ENCODE peak calls at places on chromosomes 3 and 15, in four cellular contexts. One of them, this sample, is unnamed.
A peak's percentile ranks its signal among the peaks of the same experiment; 100 is the strongest.

GRCh38 chr15:67359431-67360082 is 105.0 kb downstream of the IQCH start:
- DNase-seq in gastrocnemius medialis: no peak
- DNase-seq in heart left ventricle: no peak
- DNase-seq in A549: no peak
- DNase-seq in this sample: no peak

GRCh38 chr3:124258057-124258500 is 266.2 kb upstream of the ROPN1 start:
- DNase-seq in gastrocnemius medialis: no peak
- DNase-seq in heart left ventricle: no peak
- DNase-seq in A549: peak; percentile 23
- DNase-seq in this sample: no peak

GRCh38 chr3:156816091-156816793 is 9.9 kb upstream of the LEKR1 start:
- DNase-seq in gastrocnemius medialis: peak; percentile 20
- DNase-seq in heart left ventricle: peak; percentile 45
- DNase-seq in A549: peak; percentile 50
- DNase-seq in this sample: no peak

GRCh38 chr3:192121921-192122320 is 605.4 kb downstream of the FGF12 start:
- DNase-seq in gastrocnemius medialis: no peak
- DNase-seq in heart left ventricle: no peak
- DNase-seq in A549: no peak
- DNase-seq in this sample: no peak

GRCh38 chr3:87088984-87089841 is 98.3 kb upstream of the VGLL3 start:
- DNase-seq in gastrocnemius medialis: peak; percentile 61
- DNase-seq in heart left ventricle: peak; percentile 73
- DNase-seq in A549: peak; percentile 87
- DNase-seq in this sample: no peak

GRCh38 chr3:44981751-44982150 is 5.7 kb downstream of the EXOSC7 start:
- DNase-seq in gastrocnemius medialis: no peak
- DNase-seq in heart left ventricle: no peak
- DNase-seq in A549: no peak
- DNase-seq in this sample: no peak

GRCh38 chr3:44867421-44868111 is 5.9 kb downstream of the TMEM42 start:
- DNase-seq in gastrocnemius medialis: no peak
- DNase-seq in heart left ventricle: no peak
- DNase-seq in A549: no peak
- DNase-seq in this sample: no peak

GRCh38 chr3:169390310-169390731 is 273.2 kb downstream of the MECOM start:
- DNase-seq in gastrocnemius medialis: no peak
- DNase-seq in heart left ventricle: no peak
- DNase-seq in A549: no peak
- DNase-seq in this sample: no peak

GRCh38 chr3:100777271-100777670 is 68.0 kb downstream of the TFG start:
- DNase-seq in gastrocnemius medialis: no peak
- DNase-seq in heart left ventricle: no peak
- DNase-seq in A549: no peak
- DNase-seq in this sample: no peak

GRCh38 chr3:137509354-137510045 is 254.6 kb upstream of the SOX14 start:
- DNase-seq in gastrocnemius medialis: no peak
- DNase-seq in heart left ventricle: no peak
- DNase-seq in A549: no peak
- DNase-seq in this sample: no peak

GRCh38 chr15:45635191-45635638 is 386 bp downstream of the SQOR start:
- DNase-seq in gastrocnemius medialis: peak; percentile 87
- DNase-seq in heart left ventricle: peak; percentile 79
- DNase-seq in A549: peak; percentile 59
- DNase-seq in this sample: peak; percentile 95

GRCh38 chr15:100256985-100257650 is 84.7 kb downstream of the ADAMTS17 start:
- DNase-seq in gastrocnemius medialis: no peak
- DNase-seq in heart left ventricle: no peak
- DNase-seq in A549: no peak
- DNase-seq in this sample: no peak

GRCh38 chr15:31302029-31302657 is 24.5 kb upstream of the KLF13 start:
- DNase-seq in gastrocnemius medialis: peak; percentile 8
- DNase-seq in heart left ventricle: peak; percentile 9
- DNase-seq in A549: no peak
- DNase-seq in this sample: peak; percentile 55

GRCh38 chr15:101540480-101541239 is 51.2 kb upstream of the PCSK6 start:
- DNase-seq in gastrocnemius medialis: no peak
- DNase-seq in heart left ventricle: peak; percentile 50
- DNase-seq in A549: peak; percentile 27
- DNase-seq in this sample: no peak

GRCh38 chr3:185764168-185764988 is 60.5 kb downstream of the IGF2BP2 start:
- DNase-seq in gastrocnemius medialis: no peak
- DNase-seq in heart left ventricle: no peak
- DNase-seq in A549: no peak
- DNase-seq in this sample: no peak
- H3K27ac ChIP-seq in gastrocnemius medialis: no peak overlapping the region
- H3K27ac ChIP-seq in heart left ventricle: no peak overlapping the region
- H3K27ac ChIP-seq in A549: no peak overlapping the region
- H3K27ac ChIP-seq in this sample: no peak overlapping the region

DNA sequence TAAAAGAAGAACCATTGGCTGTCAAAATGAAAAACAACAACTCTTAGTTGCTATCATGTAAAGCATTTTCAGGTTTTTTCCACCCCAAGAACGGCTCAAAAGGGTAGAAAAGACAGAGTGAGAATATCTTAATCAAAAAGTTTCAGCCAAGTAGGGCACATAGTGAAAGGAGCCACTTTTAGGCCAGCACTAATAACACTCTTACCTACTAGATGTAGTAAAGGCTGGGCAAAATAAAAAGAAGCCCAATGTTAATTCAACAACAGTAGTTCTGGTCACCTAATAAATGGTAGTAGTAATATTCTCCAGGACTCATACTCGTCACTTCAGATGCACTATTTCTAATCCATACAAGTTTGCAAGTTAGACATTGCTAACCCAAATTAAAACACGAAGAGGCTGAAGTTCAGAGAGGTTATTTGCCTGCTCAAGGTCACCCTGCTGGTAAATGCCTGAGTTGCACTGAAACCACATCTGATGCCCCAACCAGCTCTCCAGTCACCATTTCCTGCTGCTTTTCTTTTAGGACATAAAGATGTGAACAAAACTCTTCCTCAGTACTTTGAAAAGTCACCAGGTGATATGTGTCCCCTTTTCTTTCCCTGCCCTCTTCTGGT is 7.5 kb downstream of the GOLIM4 start:
- DNase-seq in gastrocnemius medialis: no peak
- DNase-seq in heart left ventricle: no peak
- DNase-seq in A549: peak; percentile 27
- DNase-seq in this sample: no peak
- TF ChIP-seq CTCF in gastrocnemius medialis: no peak
- TF ChIP-seq CTCF in heart left ventricle: no peak
- TF ChIP-seq CTCF in A549: no peak
- TF ChIP-seq CTCF in this sample: no peak

GRCh38 chr15:34436126-34436955 is 1.3 kb downstream of the GOLGA8A start:
- DNase-seq in gastrocnemius medialis: no peak
- DNase-seq in heart left ventricle: no peak
- DNase-seq in A549: no peak
- DNase-seq in this sample: no peak

GRCh38 chr15:34436956-34437442 is 609 bp downstream of the GOLGA8A start:
- DNase-seq in gastrocnemius medialis: no peak
- DNase-seq in heart left ventricle: peak; percentile 37
- DNase-seq in A549: no peak
- DNase-seq in this sample: no peak

GRCh38 chr15:34435658-34436057 is 1.9 kb downstream of the GOLGA8A start:
- DNase-seq in gastrocnemius medialis: no peak
- DNase-seq in heart left ventricle: no peak
- DNase-seq in A549: no peak
- DNase-seq in this sample: no peak

GRCh38 chr15:34439878-34440277 is 2.3 kb upstream of the GOLGA8A start:
- DNase-seq in gastrocnemius medialis: no peak
- DNase-seq in heart left ventricle: no peak
- DNase-seq in A549: no peak
- DNase-seq in this sample: no peak

GRCh38 chr15:34437687-34438086 is at the start of gene GOLGA8A:
- DNase-seq in gastrocnemius medialis: peak; percentile 65
- DNase-seq in heart left ventricle: peak; percentile 71
- DNase-seq in A549: no peak
- DNase-seq in this sample: no peak
- TF ChIP-seq POLR2A in gastrocnemius medialis: no peak
- TF ChIP-seq POLR2A in heart left ventricle: no peak
- TF ChIP-seq POLR2A in A549: no peak
- TF ChIP-seq POLR2A in this sample: no peak

DNA sequence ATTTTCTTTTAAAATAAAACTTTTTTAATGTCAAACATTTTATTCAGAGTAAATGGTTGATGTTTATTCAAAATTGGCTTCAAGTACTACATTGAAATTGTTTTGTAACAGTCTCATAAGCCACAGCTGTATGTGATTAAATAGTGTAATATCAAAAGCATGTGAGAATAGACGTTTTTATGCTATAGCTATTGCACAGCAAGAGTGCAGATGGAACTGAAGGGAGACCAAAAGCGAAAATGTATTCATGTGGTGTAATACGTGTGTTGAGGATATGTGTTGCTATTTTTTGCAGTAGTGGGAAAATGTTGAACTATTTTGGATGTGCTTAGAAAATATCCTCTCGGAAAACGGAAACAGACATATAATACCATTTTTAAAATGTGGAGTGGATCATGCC is 6.0 kb downstream of the RBMS3 start:
- DNase-seq in gastrocnemius medialis: no peak
- DNase-seq in heart left ventricle: no peak
- DNase-seq in A549: no peak
- DNase-seq in this sample: no peak
- H3K27ac ChIP-seq in gastrocnemius medialis: peak overlapping the region; percentile 90
- H3K27ac ChIP-seq in heart left ventricle: peak overlapping the region; percentile 60
- H3K27ac ChIP-seq in A549: no peak overlapping the region
- H3K27ac ChIP-seq in this sample: peak overlapping the region; percentile 88

GRCh38 chr3:134592806-134593205 is 58.0 kb downstream of the KY start:
- DNase-seq in gastrocnemius medialis: no peak
- DNase-seq in heart left ventricle: no peak
- DNase-seq in A549: no peak
- DNase-seq in this sample: peak; percentile 60

GRCh38 chr3:134590766-134591165 is 60.1 kb downstream of the KY start:
- DNase-seq in gastrocnemius medialis: no peak
- DNase-seq in heart left ventricle: no peak
- DNase-seq in A549: no peak
- DNase-seq in this sample: no peak

GRCh38 chr3:134598813-134599563 is 51.8 kb downstream of the KY start:
- DNase-seq in gastrocnemius medialis: no peak
- DNase-seq in heart left ventricle: no peak
- DNase-seq in A549: no peak
- DNase-seq in this sample: peak; percentile 78

GRCh38 chr3:134597390-134597975 is 53.3 kb downstream of the KY start:
- DNase-seq in gastrocnemius medialis: no peak
- DNase-seq in heart left ventricle: no peak
- DNase-seq in A549: no peak
- DNase-seq in this sample: no peak

GRCh38 chr3:134594236-134594825 is 56.5 kb downstream of the KY start:
- DNase-seq in gastrocnemius medialis: no peak
- DNase-seq in heart left ventricle: no peak
- DNase-seq in A549: no peak
- DNase-seq in this sample: peak; percentile 68
- TF ChIP-seq CTCF in gastrocnemius medialis: no peak
- TF ChIP-seq CTCF in heart left ventricle: no peak
- TF ChIP-seq CTCF in A549: no peak
- TF ChIP-seq CTCF in this sample: no peak

DNA sequence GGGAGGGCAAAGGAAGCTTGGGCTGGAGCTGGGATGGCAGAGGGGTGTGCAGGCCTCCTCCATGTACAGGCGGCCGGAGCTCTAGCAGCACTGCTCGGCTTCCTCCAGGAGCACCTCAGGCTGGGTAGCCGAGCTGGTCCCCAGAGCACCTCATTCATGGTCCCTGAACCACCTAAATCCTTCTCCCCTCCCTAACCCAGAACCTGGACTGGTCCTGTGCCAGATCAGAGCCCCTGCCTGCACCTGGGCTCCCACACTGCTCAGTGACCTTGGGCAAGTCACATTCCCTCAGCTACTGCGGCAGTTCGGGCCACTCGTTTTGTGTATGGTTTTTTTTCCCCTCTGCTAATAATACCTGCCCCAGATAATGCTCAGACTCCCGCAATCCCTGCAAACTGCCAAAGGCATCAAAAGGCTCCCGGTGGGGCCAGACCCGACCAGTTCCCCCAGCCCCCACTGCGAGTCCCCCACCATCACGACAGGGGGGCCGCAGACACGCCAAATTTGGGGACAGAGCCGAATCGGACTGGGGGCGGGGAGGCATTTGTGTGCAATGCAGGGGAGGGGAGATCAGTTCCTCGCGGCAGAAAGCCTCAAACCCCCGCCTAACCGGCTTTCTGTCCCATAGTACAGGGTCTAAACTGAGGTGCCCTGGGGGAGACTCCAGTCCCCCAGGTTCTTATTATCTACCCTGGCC is 1.3 kb downstream of the SEMA7A start:
- DNase-seq in gastrocnemius medialis: no peak
- DNase-seq in heart left ventricle: no peak
- DNase-seq in A549: no peak
- DNase-seq in this sample: no peak
- TF ChIP-seq POLR2A in gastrocnemius medialis: no peak
- TF ChIP-seq POLR2A in heart left ventricle: no peak
- TF ChIP-seq POLR2A in A549: no peak
- TF ChIP-seq POLR2A in this sample: no peak

DNA sequence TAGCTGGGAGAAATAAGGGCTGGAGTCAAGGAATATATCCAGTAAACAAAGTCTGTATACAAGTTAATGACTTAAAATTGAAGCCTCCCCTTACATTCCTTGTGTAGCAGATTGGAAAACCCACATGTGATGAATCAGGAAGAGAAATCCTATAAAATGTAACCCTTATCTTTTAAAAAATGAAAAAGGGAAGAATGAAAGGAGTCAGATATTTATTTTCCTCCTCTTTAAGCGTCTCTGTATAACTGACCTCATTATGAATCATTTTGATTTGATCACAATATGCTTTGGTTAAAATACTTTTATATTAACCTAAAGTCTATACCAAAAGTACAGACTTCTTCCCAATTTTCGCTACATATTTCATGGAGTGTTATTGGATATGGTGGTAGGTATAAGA is 316.3 kb upstream of the STAC start:
- DNase-seq in gastrocnemius medialis: no peak
- DNase-seq in heart left ventricle: no peak
- DNase-seq in A549: no peak
- DNase-seq in this sample: no peak
- H3K27ac ChIP-seq in gastrocnemius medialis: no peak overlapping the region
- H3K27ac ChIP-seq in heart left ventricle: no peak overlapping the region
- H3K27ac ChIP-seq in A549: no peak overlapping the region
- H3K27ac ChIP-seq in this sample: no peak overlapping the region